ENCODE peak calls at places on chromosomes 5 and 9, in four cellular contexts. J, F, Y and E are unnamed samples.

GRCh38 chr9:104177003-104177611 is 83.0 kb downstream of the SMC2 start:
- DNase-seq in F (no peak), J (peak), Y (no peak), E (no peak)

GRCh38 chr5:138470322-138471285 is 5.3 kb downstream of the EGR1 start:
- DNase-seq in J (peak), Y (peak), F (no peak), E (no peak)

GRCh38 chr5:163619951-163620350 is 114.5 kb downstream of the MAT2B start:
- DNase-seq in J (no peak), F (no peak), Y (no peak), E (no peak)

GRCh38 chr9:136927343-136928261 is 16.9 kb downstream of the FBXW5 start:
- DNase-seq in J (no peak), Y (peak), F (no peak), E (no peak)

GRCh38 chr5:140266471-140267200 is 36.3 kb downstream of the PFDN1 start:
- DNase-seq in J (no peak), Y (no peak), F (no peak), E (no peak)

GRCh38 chr9:122789256-122790046 is 718 bp downstream of the OR5C1 start:
- DNase-seq in F (no peak), J (no peak), Y (no peak), E (peak)

GRCh38 chr5:61551637-61552313 is 219.7 kb downstream of the ZSWIM6 start:
- DNase-seq in J (no peak), Y (no peak), F (no peak), E (no peak)

GRCh38 chr5:16192311-16192710 is 12.7 kb upstream of the MARCHF11 start:
- DNase-seq in F (no peak), J (no peak), Y (no peak), E (no peak)

GRCh38 chr5:104084896-104085295 is 522.3 kb upstream of the NUDT12 start:
- DNase-seq in Y (no peak), F (no peak), J (no peak), E (no peak)

GRCh38 chr5:157718529-157718928 is 12.7 kb upstream of the THG1L start:
- DNase-seq in Y (no peak), J (peak), F (peak), E (no peak)

GRCh38 chr5:151627650-151628049 is 36.5 kb upstream of the FAT2 start:
- DNase-seq in F (no peak), J (peak), Y (no peak), E (no peak)

GRCh38 chr9:93612796-93613154 is 36.4 kb downstream of the PHF2 start:
- DNase-seq in F (no peak), Y (no peak), J (no peak), E (peak)

GRCh38 chr5:66757219-66757833 is 161.1 kb downstream of the MAST4 start:
- DNase-seq in J (peak), F (peak), Y (no peak), E (no peak)

GRCh38 chr5:41010572-41010971 is 60.6 kb downstream of the MROH2B start:
- DNase-seq in J (no peak), F (no peak), Y (no peak), E (no peak)

GRCh38 chr5:149238540-149238939 is 33.1 kb upstream of the AFAP1L1 start:
- DNase-seq in Y (no peak), J (no peak), F (no peak), E (no peak)

GRCh38 chr9:20507431-20507830 is 114.9 kb downstream of the MLLT3 start:
- DNase-seq in Y (no peak), F (no peak), J (no peak), E (no peak)

GRCh38 chr9:121599872-121600585 is 51.4 kb upstream of the DAB2IP start:
- DNase-seq in Y (no peak), J (peak), F (no peak), E (no peak)

GRCh38 chr5:148831590-148832565 is 5.5 kb downstream of the ADRB2 start:
- DNase-seq in J (no peak), F (no peak), Y (no peak), E (no peak)

GRCh38 chr5:159121061-159121460 is 21.3 kb upstream of the EBF1 start:
- DNase-seq in Y (no peak), F (no peak), J (no peak), E (no peak)

GRCh38 chr5:39399135-39400036 is 25.4 kb downstream of the DAB2 start:
- DNase-seq in J (peak), Y (no peak), F (no peak), E (no peak)

GRCh38 chr5:88687253-88687955 is 195.6 kb downstream of the MEF2C start:
- DNase-seq in Y (no peak), J (no peak), F (no peak), E (no peak)

GRCh38 chr5:177958696-177959095 is 37.3 kb downstream of the PROP1 start:
- DNase-seq in F (no peak), J (no peak), Y (peak), E (no peak)